ENCODE peak calls at places on chromosomes 13 and 19, in ten cellular contexts. G is KG1; V is stimulated activated CD8-positive, alpha-beta memory T cell treated with anti-CD3 and anti-CD28 coated beads, Interleukin-15, amount 100 ng/mL, for 24 hours; D is erythroblast; N is stimulated activated CD4-positive, alpha-beta T cell treated with anti-CD3 and anti-CD28 coated beads, Interleukin-1b, Interleukin-23, amount 100 ng/mL, for 1 hour; P is body of pancreas; X is endothelial cell; K is NCI-H2029 treated with DMSO at 0.1 percent for 48 hours; Z is stomach; L is AG09319. I is an unnamed sample.

GRCh38 chr19:10142701-10143375 is 23.1 kb upstream of the EIF3G start:
- DNase-seq in G (no peak), V (no peak), D (no peak), N (no peak), P (no peak), X (no peak), K (no peak), Z (no peak), L (no peak), I (no peak)

GRCh38 chr19:19132912-19133311 is 5.4 kb downstream of the TMEM161A start:
- DNase-seq in G (no peak), V (no peak), D (no peak), N (no peak), P (no peak), X (no peak), K (no peak), Z (no peak), L (no peak), I (no peak)

GRCh38 chr19:45499196-45500180 is 1.2 kb downstream of the PPM1N start:
- DNase-seq in G (no peak), V (no peak), D (peak), N (peak), P (peak), X (peak), K (no peak), Z (no peak), L (no peak), I (no peak)

GRCh38 chr13:99614465-99614885 is 113.2 kb downstream of the TM9SF2 start:
- DNase-seq in G (no peak), V (no peak), D (peak), N (no peak), P (peak), X (no peak), K (no peak), Z (peak), L (no peak), I (no peak)

GRCh38 chr19:28349604-28350003 is 863.3 kb downstream of the UQCRFS1 start:
- DNase-seq in G (no peak), V (no peak), D (no peak), N (no peak), P (no peak), X (no peak), K (no peak), Z (no peak), L (no peak), I (no peak)

GRCh38 chr19:2567580-2567979 is 91.7 kb downstream of the GADD45B start:
- DNase-seq in G (no peak), V (no peak), D (no peak), N (no peak), P (peak), X (no peak), K (no peak), Z (no peak), L (no peak), I (no peak)

GRCh38 chr19:1857648-1858326 is 5.6 kb downstream of the KLF16 start:
- DNase-seq in G (no peak), V (no peak), D (no peak), N (no peak), P (peak), X (no peak), K (no peak), Z (no peak), L (no peak), I (no peak)

GRCh38 chr13:46605089-46605488 is 52.1 kb downstream of the LRCH1 start:
- DNase-seq in G (no peak), V (no peak), D (no peak), N (no peak), P (peak), X (no peak), K (no peak), Z (peak), L (no peak), I (no peak)

GRCh38 chr13:22194106-22194810 is 523.4 kb downstream of the FGF9 start:
- DNase-seq in G (no peak), V (no peak), D (no peak), N (no peak), P (no peak), X (no peak), K (peak), Z (no peak), L (no peak), I (no peak)

GRCh38 chr19:9940778-9941177 is 4.5 kb upstream of the OLFM2 start:
- DNase-seq in G (no peak), V (no peak), D (no peak), N (no peak), P (no peak), X (no peak), K (no peak), Z (no peak), L (no peak), I (no peak)

GRCh38 chr13:53198017-53198416 is 169.4 kb downstream of the OLFM4 start:
- DNase-seq in G (no peak), V (no peak), D (no peak), N (no peak), P (no peak), X (no peak), K (no peak), Z (no peak), L (no peak), I (no peak)

GRCh38 chr13:49935171-49936084 is 712 bp downstream of the SPRYD7 start:
- DNase-seq in G (peak), V (peak), D (peak), N (no peak), P (peak), X (peak), K (no peak), Z (peak), L (no peak), I (peak)

GRCh38 chr19:17703823-17704463 is 15.3 kb upstream of the MAP1S start:
- DNase-seq in G (peak), V (peak), D (peak), N (peak), P (peak), X (peak), K (no peak), Z (peak), L (no peak), I (no peak)

GRCh38 chr13:114115796-114116195 is 16.6 kb downstream of the RASA3 start:
- DNase-seq in G (no peak), V (no peak), D (no peak), N (no peak), P (no peak), X (no peak), K (no peak), Z (peak), L (no peak), I (no peak)

GRCh38 chr13:35882722-35883497 is 248.3 kb downstream of the DCLK1 start:
- DNase-seq in G (no peak), V (no peak), D (no peak), N (no peak), P (no peak), X (no peak), K (no peak), Z (no peak), L (no peak), I (no peak)

GRCh38 chr13:98144501-98145350 is 1.8 kb downstream of the FARP1 start:
- DNase-seq in G (no peak), V (no peak), D (no peak), N (no peak), P (peak), X (peak), K (no peak), Z (no peak), L (no peak), I (no peak)

GRCh38 chr13:100532090-100532766 is 56.4 kb downstream of the GGACT start:
- DNase-seq in G (no peak), V (no peak), D (no peak), N (no peak), P (peak), X (no peak), K (no peak), Z (no peak), L (no peak), I (peak)

GRCh38 chr13:41905600-41906254 is 55.2 kb downstream of the VWA8 start:
- DNase-seq in G (no peak), V (no peak), D (peak), N (no peak), P (no peak), X (no peak), K (peak), Z (no peak), L (peak), I (no peak)

GRCh38 chr19:2449019-2449418 is 7.7 kb downstream of the LMNB2 start:
- DNase-seq in G (no peak), V (no peak), D (no peak), N (no peak), P (no peak), X (no peak), K (no peak), Z (no peak), L (no peak), I (no peak)

GRCh38 chr19:50461066-50461875 is 15.0 kb upstream of the EMC10 start:
- DNase-seq in G (peak), V (peak), D (peak), N (peak), P (peak), X (peak), K (peak), Z (peak), L (peak), I (no peak)

GRCh38 chr19:7579182-7579581 is 16.5 kb upstream of the CAMSAP3 start:
- DNase-seq in G (no peak), V (no peak), D (no peak), N (no peak), P (no peak), X (no peak), K (no peak), Z (no peak), L (no peak), I (no peak)